ENCODE peak calls at places on chromosomes 7 and 10, in ten cellular contexts. One of them, this sample, is unnamed. For H3K9me3, the result is how much of the 10 kb centered on the place peaks cover.

GRCh38 chr10:79385804-79386531 is 38.7 kb downstream of the PPIF start:
- DNase-seq in mucosa of descending colon: peak
- DNase-seq in esophagus squamous epithelium: no peak
- DNase-seq in aorta: peak
- DNase-seq in CD8-positive, alpha-beta T cell: no peak
- DNase-seq in naive thymus-derived CD4-positive, alpha-beta T cell: no peak
- DNase-seq in cardiac muscle cell: no peak
- DNase-seq in T-helper 17 cell: no peak
- DNase-seq in heart left ventricle: peak
- DNase-seq in left ventricle myocardium inferior: peak
- DNase-seq in this sample: peak

GRCh38 chr10:86795353-86795752 is 38.9 kb downstream of the BMPR1A start:
- DNase-seq in CD8-positive, alpha-beta T cell: no peak
- DNase-seq in mucosa of descending colon: no peak
- DNase-seq in heart left ventricle: no peak
- DNase-seq in aorta: no peak
- DNase-seq in T-helper 17 cell: no peak
- DNase-seq in cardiac muscle cell: peak
- DNase-seq in esophagus squamous epithelium: no peak
- DNase-seq in left ventricle myocardium inferior: no peak
- DNase-seq in naive thymus-derived CD4-positive, alpha-beta T cell: no peak
- DNase-seq in this sample: no peak

GRCh38 chr10:79047875-79048638 is 20.7 kb upstream of the ZMIZ1 start:
- DNase-seq in esophagus squamous epithelium: no peak
- DNase-seq in mucosa of descending colon: peak
- DNase-seq in aorta: peak
- DNase-seq in heart left ventricle: peak
- DNase-seq in left ventricle myocardium inferior: peak
- DNase-seq in naive thymus-derived CD4-positive, alpha-beta T cell: peak
- DNase-seq in T-helper 17 cell: peak
- DNase-seq in cardiac muscle cell: no peak
- DNase-seq in CD8-positive, alpha-beta T cell: peak
- DNase-seq in this sample: peak

GRCh38 chr7:2920956-2921708 is 77.0 kb upstream of the GNA12 start:
- DNase-seq in cardiac muscle cell: peak
- DNase-seq in heart left ventricle: peak
- DNase-seq in esophagus squamous epithelium: no peak
- DNase-seq in left ventricle myocardium inferior: no peak
- DNase-seq in naive thymus-derived CD4-positive, alpha-beta T cell: no peak
- DNase-seq in aorta: no peak
- DNase-seq in CD8-positive, alpha-beta T cell: no peak
- DNase-seq in mucosa of descending colon: no peak
- DNase-seq in T-helper 17 cell: no peak
- DNase-seq in this sample: no peak

GRCh38 chr10:118173326-118173725 is 126.6 kb upstream of the RAB11FIP2 start:
- DNase-seq in cardiac muscle cell: no peak
- DNase-seq in mucosa of descending colon: no peak
- DNase-seq in left ventricle myocardium inferior: no peak
- DNase-seq in CD8-positive, alpha-beta T cell: no peak
- DNase-seq in naive thymus-derived CD4-positive, alpha-beta T cell: no peak
- DNase-seq in T-helper 17 cell: no peak
- DNase-seq in aorta: no peak
- DNase-seq in esophagus squamous epithelium: no peak
- DNase-seq in heart left ventricle: no peak
- DNase-seq in this sample: no peak

GRCh38 chr7:100166317-100166940 is 2.0 kb downstream of the GAL3ST4 start:
- DNase-seq in cardiac muscle cell: no peak
- DNase-seq in esophagus squamous epithelium: no peak
- DNase-seq in heart left ventricle: no peak
- DNase-seq in T-helper 17 cell: no peak
- DNase-seq in aorta: peak
- DNase-seq in CD8-positive, alpha-beta T cell: no peak
- DNase-seq in mucosa of descending colon: no peak
- DNase-seq in left ventricle myocardium inferior: no peak
- DNase-seq in naive thymus-derived CD4-positive, alpha-beta T cell: peak
- DNase-seq in this sample: no peak

GRCh38 chr10:7889947-7890542 is 71.7 kb downstream of the TAF3 start:
- DNase-seq in CD8-positive, alpha-beta T cell: no peak
- DNase-seq in esophagus squamous epithelium: no peak
- DNase-seq in cardiac muscle cell: no peak
- DNase-seq in left ventricle myocardium inferior: no peak
- DNase-seq in naive thymus-derived CD4-positive, alpha-beta T cell: no peak
- DNase-seq in T-helper 17 cell: no peak
- DNase-seq in heart left ventricle: no peak
- DNase-seq in mucosa of descending colon: no peak
- DNase-seq in aorta: no peak
- DNase-seq in this sample: no peak

GRCh38 chr7:70764004-70764691 is 367.8 kb upstream of the GALNT17 start:
- DNase-seq in heart left ventricle: no peak
- DNase-seq in esophagus squamous epithelium: no peak
- DNase-seq in T-helper 17 cell: no peak
- DNase-seq in cardiac muscle cell: no peak
- DNase-seq in aorta: no peak
- DNase-seq in naive thymus-derived CD4-positive, alpha-beta T cell: no peak
- DNase-seq in CD8-positive, alpha-beta T cell: no peak
- DNase-seq in mucosa of descending colon: no peak
- DNase-seq in left ventricle myocardium inferior: no peak
- DNase-seq in this sample: no peak

GRCh38 chr10:42951486-42952251 is 125.2 kb upstream of the RET start:
- DNase-seq in T-helper 17 cell: no peak
- DNase-seq in esophagus squamous epithelium: no peak
- DNase-seq in cardiac muscle cell: peak
- DNase-seq in CD8-positive, alpha-beta T cell: no peak
- DNase-seq in left ventricle myocardium inferior: peak
- DNase-seq in heart left ventricle: peak
- DNase-seq in mucosa of descending colon: peak
- DNase-seq in aorta: no peak
- DNase-seq in naive thymus-derived CD4-positive, alpha-beta T cell: no peak
- DNase-seq in this sample: peak

GRCh38 chr7:23486002-23486773 is 15.9 kb upstream of the IGF2BP3 start:
- DNase-seq in left ventricle myocardium inferior: no peak
- DNase-seq in CD8-positive, alpha-beta T cell: no peak
- DNase-seq in esophagus squamous epithelium: no peak
- DNase-seq in T-helper 17 cell: no peak
- DNase-seq in heart left ventricle: no peak
- DNase-seq in cardiac muscle cell: no peak
- DNase-seq in naive thymus-derived CD4-positive, alpha-beta T cell: no peak
- DNase-seq in aorta: no peak
- DNase-seq in mucosa of descending colon: no peak
- DNase-seq in this sample: no peak

DNA sequence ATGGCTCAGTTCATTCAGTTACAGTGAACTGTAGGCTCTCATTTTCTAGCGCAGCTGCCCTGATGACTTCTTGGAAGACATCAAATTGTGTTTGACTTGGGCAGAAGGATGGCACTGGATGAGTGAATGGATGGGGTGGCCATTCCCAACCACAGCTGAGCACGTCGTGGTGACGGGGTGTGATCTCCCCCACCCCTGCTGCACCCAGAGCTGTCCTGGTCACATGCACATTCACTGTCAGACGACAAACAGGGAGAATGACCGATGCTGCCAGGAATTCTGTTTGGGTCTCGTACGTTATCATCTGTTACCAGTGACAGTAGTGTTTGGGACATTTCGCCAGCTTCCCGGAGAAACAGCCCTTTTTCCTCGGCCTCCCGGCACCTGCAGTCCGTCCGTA is 623.2 kb downstream of the SDK1 start:
- DNase-seq in cardiac muscle cell: no peak
- DNase-seq in mucosa of descending colon: no peak
- DNase-seq in T-helper 17 cell: no peak
- DNase-seq in naive thymus-derived CD4-positive, alpha-beta T cell: no peak
- DNase-seq in esophagus squamous epithelium: no peak
- DNase-seq in left ventricle myocardium inferior: no peak
- DNase-seq in aorta: no peak
- DNase-seq in heart left ventricle: no peak
- DNase-seq in CD8-positive, alpha-beta T cell: no peak
- DNase-seq in this sample: no peak
- H3K9me3 ChIP-seq in cardiac muscle cell: under half
- H3K9me3 ChIP-seq in mucosa of descending colon: under half
- H3K9me3 ChIP-seq in T-helper 17 cell: under half
- H3K9me3 ChIP-seq in naive thymus-derived CD4-positive, alpha-beta T cell: under half
- H3K9me3 ChIP-seq in esophagus squamous epithelium: under half
- H3K9me3 ChIP-seq in left ventricle myocardium inferior: under half
- H3K9me3 ChIP-seq in aorta: under half
- H3K9me3 ChIP-seq in heart left ventricle: under half
- H3K9me3 ChIP-seq in CD8-positive, alpha-beta T cell: under half
- H3K9me3 ChIP-seq in this sample: under half

GRCh38 chr10:131079314-131079713 is 232.2 kb downstream of the TCERG1L start:
- DNase-seq in T-helper 17 cell: no peak
- DNase-seq in heart left ventricle: no peak
- DNase-seq in esophagus squamous epithelium: no peak
- DNase-seq in aorta: no peak
- DNase-seq in CD8-positive, alpha-beta T cell: no peak
- DNase-seq in left ventricle myocardium inferior: no peak
- DNase-seq in mucosa of descending colon: no peak
- DNase-seq in naive thymus-derived CD4-positive, alpha-beta T cell: no peak
- DNase-seq in cardiac muscle cell: no peak
- DNase-seq in this sample: no peak

GRCh38 chr10:131077031-131077430 is 234.5 kb downstream of the TCERG1L start:
- DNase-seq in T-helper 17 cell: no peak
- DNase-seq in cardiac muscle cell: no peak
- DNase-seq in esophagus squamous epithelium: no peak
- DNase-seq in aorta: no peak
- DNase-seq in left ventricle myocardium inferior: no peak
- DNase-seq in naive thymus-derived CD4-positive, alpha-beta T cell: no peak
- DNase-seq in heart left ventricle: no peak
- DNase-seq in CD8-positive, alpha-beta T cell: no peak
- DNase-seq in mucosa of descending colon: no peak
- DNase-seq in this sample: no peak

GRCh38 chr10:131077724-131078123 is 233.8 kb downstream of the TCERG1L start:
- DNase-seq in mucosa of descending colon: no peak
- DNase-seq in cardiac muscle cell: no peak
- DNase-seq in T-helper 17 cell: no peak
- DNase-seq in CD8-positive, alpha-beta T cell: no peak
- DNase-seq in left ventricle myocardium inferior: no peak
- DNase-seq in naive thymus-derived CD4-positive, alpha-beta T cell: no peak
- DNase-seq in esophagus squamous epithelium: no peak
- DNase-seq in heart left ventricle: no peak
- DNase-seq in aorta: no peak
- DNase-seq in this sample: no peak

GRCh38 chr10:131076341-131076740 is 235.2 kb downstream of the TCERG1L start:
- DNase-seq in esophagus squamous epithelium: no peak
- DNase-seq in heart left ventricle: no peak
- DNase-seq in cardiac muscle cell: no peak
- DNase-seq in CD8-positive, alpha-beta T cell: no peak
- DNase-seq in aorta: no peak
- DNase-seq in mucosa of descending colon: no peak
- DNase-seq in naive thymus-derived CD4-positive, alpha-beta T cell: no peak
- DNase-seq in T-helper 17 cell: no peak
- DNase-seq in left ventricle myocardium inferior: no peak
- DNase-seq in this sample: no peak

GRCh38 chr10:131078131-131078881 is 233.2 kb downstream of the TCERG1L start:
- DNase-seq in left ventricle myocardium inferior: no peak
- DNase-seq in mucosa of descending colon: no peak
- DNase-seq in T-helper 17 cell: no peak
- DNase-seq in aorta: no peak
- DNase-seq in cardiac muscle cell: no peak
- DNase-seq in CD8-positive, alpha-beta T cell: no peak
- DNase-seq in esophagus squamous epithelium: no peak
- DNase-seq in naive thymus-derived CD4-positive, alpha-beta T cell: no peak
- DNase-seq in heart left ventricle: no peak
- DNase-seq in this sample: no peak
- H3K9me3 ChIP-seq in left ventricle myocardium inferior: under half
- H3K9me3 ChIP-seq in mucosa of descending colon: under half
- H3K9me3 ChIP-seq in T-helper 17 cell: under half
- H3K9me3 ChIP-seq in aorta: under half
- H3K9me3 ChIP-seq in cardiac muscle cell: under half
- H3K9me3 ChIP-seq in CD8-positive, alpha-beta T cell: under half
- H3K9me3 ChIP-seq in esophagus squamous epithelium: under half
- H3K9me3 ChIP-seq in naive thymus-derived CD4-positive, alpha-beta T cell: under half
- H3K9me3 ChIP-seq in heart left ventricle: under half
- H3K9me3 ChIP-seq in this sample: under half

DNA sequence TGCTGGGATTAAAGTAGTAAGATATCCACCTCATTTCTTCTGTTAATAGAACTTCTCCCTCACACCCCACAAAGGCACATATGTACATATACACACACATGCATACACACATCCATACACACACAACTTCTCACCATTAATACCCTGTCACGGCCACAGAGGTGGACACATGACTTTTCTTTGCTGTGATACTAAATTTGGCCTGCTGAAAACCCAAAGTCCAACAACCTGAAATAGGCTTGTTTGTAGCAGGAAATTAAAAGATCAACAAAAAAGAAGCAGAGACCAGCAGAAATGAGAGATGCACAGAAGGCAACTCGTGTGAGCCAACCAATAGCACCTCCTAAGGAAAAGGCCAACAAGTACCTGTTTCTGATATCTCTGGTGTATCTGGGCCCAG is 128.7 kb upstream of the PCGF5 start:
- DNase-seq in naive thymus-derived CD4-positive, alpha-beta T cell: no peak
- DNase-seq in cardiac muscle cell: no peak
- DNase-seq in aorta: no peak
- DNase-seq in heart left ventricle: no peak
- DNase-seq in T-helper 17 cell: no peak
- DNase-seq in esophagus squamous epithelium: no peak
- DNase-seq in left ventricle myocardium inferior: no peak
- DNase-seq in CD8-positive, alpha-beta T cell: no peak
- DNase-seq in mucosa of descending colon: no peak
- DNase-seq in this sample: no peak
- H3K9me3 ChIP-seq in naive thymus-derived CD4-positive, alpha-beta T cell: under half
- H3K9me3 ChIP-seq in cardiac muscle cell: under half
- H3K9me3 ChIP-seq in aorta: under half
- H3K9me3 ChIP-seq in heart left ventricle: under half
- H3K9me3 ChIP-seq in T-helper 17 cell: under half
- H3K9me3 ChIP-seq in esophagus squamous epithelium: under half
- H3K9me3 ChIP-seq in left ventricle myocardium inferior: under half
- H3K9me3 ChIP-seq in CD8-positive, alpha-beta T cell: under half
- H3K9me3 ChIP-seq in mucosa of descending colon: under half
- H3K9me3 ChIP-seq in this sample: under half

GRCh38 chr10:123624086-123624485 is 42.1 kb upstream of the GPR26 start:
- DNase-seq in cardiac muscle cell: no peak
- DNase-seq in CD8-positive, alpha-beta T cell: no peak
- DNase-seq in heart left ventricle: no peak
- DNase-seq in left ventricle myocardium inferior: no peak
- DNase-seq in naive thymus-derived CD4-positive, alpha-beta T cell: no peak
- DNase-seq in T-helper 17 cell: no peak
- DNase-seq in aorta: no peak
- DNase-seq in mucosa of descending colon: no peak
- DNase-seq in esophagus squamous epithelium: no peak
- DNase-seq in this sample: no peak

GRCh38 chr10:123620621-123621020 is 45.5 kb upstream of the GPR26 start:
- DNase-seq in CD8-positive, alpha-beta T cell: no peak
- DNase-seq in cardiac muscle cell: no peak
- DNase-seq in left ventricle myocardium inferior: no peak
- DNase-seq in heart left ventricle: no peak
- DNase-seq in naive thymus-derived CD4-positive, alpha-beta T cell: no peak
- DNase-seq in aorta: no peak
- DNase-seq in mucosa of descending colon: no peak
- DNase-seq in esophagus squamous epithelium: no peak
- DNase-seq in T-helper 17 cell: no peak
- DNase-seq in this sample: no peak

GRCh38 chr10:123621492-123621891 is 44.7 kb upstream of the GPR26 start:
- DNase-seq in CD8-positive, alpha-beta T cell: no peak
- DNase-seq in esophagus squamous epithelium: no peak
- DNase-seq in heart left ventricle: no peak
- DNase-seq in naive thymus-derived CD4-positive, alpha-beta T cell: no peak
- DNase-seq in T-helper 17 cell: no peak
- DNase-seq in cardiac muscle cell: no peak
- DNase-seq in mucosa of descending colon: no peak
- DNase-seq in left ventricle myocardium inferior: no peak
- DNase-seq in aorta: no peak
- DNase-seq in this sample: no peak

GRCh38 chr10:123622381-123622780 is 43.8 kb upstream of the GPR26 start:
- DNase-seq in left ventricle myocardium inferior: no peak
- DNase-seq in aorta: no peak
- DNase-seq in mucosa of descending colon: no peak
- DNase-seq in heart left ventricle: no peak
- DNase-seq in naive thymus-derived CD4-positive, alpha-beta T cell: no peak
- DNase-seq in cardiac muscle cell: no peak
- DNase-seq in CD8-positive, alpha-beta T cell: no peak
- DNase-seq in esophagus squamous epithelium: no peak
- DNase-seq in T-helper 17 cell: no peak
- DNase-seq in this sample: no peak

GRCh38 chr10:123621910-123622309 is 44.2 kb upstream of the GPR26 start:
- DNase-seq in heart left ventricle: no peak
- DNase-seq in aorta: no peak
- DNase-seq in CD8-positive, alpha-beta T cell: no peak
- DNase-seq in left ventricle myocardium inferior: no peak
- DNase-seq in mucosa of descending colon: no peak
- DNase-seq in T-helper 17 cell: no peak
- DNase-seq in cardiac muscle cell: no peak
- DNase-seq in naive thymus-derived CD4-positive, alpha-beta T cell: no peak
- DNase-seq in esophagus squamous epithelium: no peak
- DNase-seq in this sample: no peak
- H3K9me3 ChIP-seq in heart left ventricle: under half
- H3K9me3 ChIP-seq in aorta: under half
- H3K9me3 ChIP-seq in CD8-positive, alpha-beta T cell: under half
- H3K9me3 ChIP-seq in left ventricle myocardium inferior: under half
- H3K9me3 ChIP-seq in mucosa of descending colon: under half
- H3K9me3 ChIP-seq in T-helper 17 cell: under half
- H3K9me3 ChIP-seq in cardiac muscle cell: under half
- H3K9me3 ChIP-seq in naive thymus-derived CD4-positive, alpha-beta T cell: under half
- H3K9me3 ChIP-seq in esophagus squamous epithelium: under half
- H3K9me3 ChIP-seq in this sample: under half